ENCODE peak calls at places on chromosomes 3 and 15, in nine cellular contexts. F, E, P, X, Y, O, B, D and G are unnamed samples.

GRCh38 chr3:161644871-161645636 is 148.4 kb downstream of the OTOL1 start:
- DNase-seq in D (no peak), B (no peak), E (no peak), P (no peak), F (no peak), Y (no peak), X (no peak), O (no peak), G (no peak)

GRCh38 chr15:101065570-101066221 is 146.5 kb downstream of the LRRK1 start:
- DNase-seq in B (no peak), F (no peak), D (no peak), X (no peak), O (no peak), P (no peak), Y (no peak), E (no peak), G (no peak)

GRCh38 chr3:152061296-152061695 is 187.9 kb downstream of the SUCNR1 start:
- DNase-seq in D (no peak), P (no peak), E (no peak), Y (no peak), O (no peak), B (no peak), F (no peak), X (no peak), G (no peak)

GRCh38 chr15:69921626-69922624 is 175.8 kb downstream of the TLE3 start:
- DNase-seq in X (no peak), F (no peak), Y (no peak), B (no peak), D (no peak), O (no peak), P (no peak), E (no peak), G (peak)

GRCh38 chr3:160754371-160754854 is 1.6 kb upstream of the PPM1L start:
- DNase-seq in D (peak), P (peak), E (peak), Y (peak), O (peak), F (peak), B (peak), X (peak), G (no peak)

GRCh38 chr15:99928429-99928981 is 195.3 kb upstream of the LYSMD4 start:
- DNase-seq in P (peak), D (peak), F (peak), B (peak), X (peak), Y (peak), E (peak), O (peak), G (peak)

GRCh38 chr3:184523825-184524615 is 37.6 kb upstream of the EPHB3 start:
- DNase-seq in D (no peak), E (peak), O (peak), B (peak), P (no peak), Y (peak), F (no peak), X (no peak), G (no peak)

GRCh38 chr3:171446301-171446700 is 13.9 kb downstream of the TNIK start:
- DNase-seq in E (no peak), Y (no peak), X (no peak), F (no peak), D (no peak), P (no peak), O (no peak), B (no peak), G (no peak)

GRCh38 chr15:28019594-28020320 is 79.4 kb downstream of the OCA2 start:
- DNase-seq in B (no peak), E (no peak), O (no peak), F (no peak), D (peak), Y (no peak), P (no peak), X (no peak), G (no peak)

GRCh38 chr3:88203537-88204143 is 53.9 kb downstream of the C3orf38 start:
- DNase-seq in B (peak), X (peak), P (peak), E (peak), F (no peak), O (peak), Y (peak), D (peak), G (peak)

GRCh38 chr3:3708769-3709115 is 90.5 kb upstream of the LRRN1 start:
- DNase-seq in F (no peak), E (no peak), B (no peak), X (no peak), Y (no peak), P (no peak), O (no peak), D (no peak), G (no peak)

GRCh38 chr3:136994772-136995516 is 37.2 kb downstream of the IL20RB start:
- DNase-seq in B (peak), E (peak), D (peak), O (peak), Y (peak), P (peak), F (no peak), X (peak), G (no peak)

GRCh38 chr3:25558796-25559195 is 105.9 kb downstream of the TOP2B start:
- DNase-seq in D (no peak), O (peak), X (no peak), F (no peak), Y (no peak), E (no peak), B (no peak), P (no peak), G (no peak)

GRCh38 chr3:38585791-38586420 is 63.6 kb downstream of the SCN5A start:
- DNase-seq in F (peak), O (no peak), P (peak), B (no peak), X (peak), D (no peak), E (no peak), Y (no peak), G (no peak)

DNA sequence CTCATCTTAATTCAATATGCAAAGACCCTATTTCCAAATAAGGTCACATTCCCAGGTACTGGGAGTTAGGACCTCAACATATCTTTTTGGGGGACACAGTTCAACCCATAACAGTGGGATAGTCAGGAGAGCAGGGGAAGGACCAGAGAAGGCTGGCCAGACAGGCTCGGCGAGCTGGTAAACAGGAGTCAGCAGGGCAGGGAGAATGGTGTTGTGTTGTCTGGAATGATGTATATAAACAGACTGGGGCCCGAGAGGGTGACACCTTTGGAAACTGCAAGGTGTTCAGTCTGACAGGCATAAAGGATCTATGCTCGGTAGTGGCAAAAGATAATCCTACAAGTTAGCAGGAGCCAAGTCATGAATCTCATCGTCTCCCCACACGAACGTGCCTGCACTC is 10.1 kb upstream of the PPP1R2 start:
- DNase-seq in P (no peak), B (no peak), X (no peak), Y (no peak), F (no peak), D (no peak), E (no peak), O (no peak), G (no peak)
- TF ChIP-seq CTCF in P (no peak), B (no peak), X (no peak), Y (no peak), F (no peak), D (no peak), E (no peak), O (no peak), G (no peak)

DNA sequence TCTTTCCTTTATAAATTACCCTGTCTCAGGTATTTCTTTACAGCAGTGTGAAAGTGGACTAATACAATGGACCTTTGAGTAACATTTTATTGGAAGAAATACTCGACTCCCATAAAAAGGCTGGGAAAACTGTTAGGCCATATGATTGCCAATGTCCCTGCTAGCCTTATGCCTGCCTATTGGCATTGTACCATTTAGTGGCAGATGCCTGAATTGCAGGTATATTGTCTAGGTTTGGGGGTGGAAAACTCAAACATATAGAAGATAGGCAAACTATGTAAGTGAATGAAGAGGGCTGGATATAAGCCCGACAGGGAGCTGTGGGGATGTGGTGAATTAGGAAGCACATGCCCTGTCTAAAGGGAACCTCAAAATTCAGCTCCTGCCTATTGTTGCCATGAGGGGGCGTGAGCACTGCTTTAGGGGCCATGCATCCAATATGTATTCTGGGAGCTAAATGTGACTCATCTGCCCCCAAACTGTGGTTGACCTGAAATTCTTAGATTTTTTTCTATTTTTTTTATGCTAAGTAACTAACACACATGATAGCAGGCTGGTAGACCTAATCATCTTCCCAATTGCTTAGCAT is 65.2 kb upstream of the TRA2B start:
- DNase-seq in D (peak), X (no peak), Y (peak), E (no peak), F (no peak), P (no peak), O (peak), B (peak), G (no peak)
- TF ChIP-seq CTCF in D (peak), X (no peak), Y (peak), E (peak), F (no peak), P (peak), O (peak), B (peak), G (peak)

GRCh38 chr3:129119365-129120100 is 2.1 kb downstream of the RAB43 start:
- DNase-seq in X (peak), O (no peak), Y (peak), B (peak), E (no peak), F (no peak), D (no peak), P (no peak), G (no peak)

GRCh38 chr3:129121792-129122696 is at the start of gene RAB43:
- DNase-seq in X (peak), B (peak), O (peak), E (peak), D (peak), P (peak), F (peak), Y (peak), G (peak)

GRCh38 chr3:129121016-129121791 is 400 bp downstream of the RAB43 start:
- DNase-seq in X (peak), F (no peak), D (peak), O (peak), B (peak), P (no peak), Y (peak), E (no peak), G (no peak)

GRCh38 chr3:129118745-129119144 is 2.9 kb downstream of the RAB43 start:
- DNase-seq in Y (no peak), X (no peak), E (no peak), F (no peak), B (peak), O (no peak), P (no peak), D (no peak), G (no peak)

GRCh38 chr3:129120254-129121004 is 1.2 kb downstream of the RAB43 start:
- DNase-seq in E (peak), Y (peak), X (peak), F (peak), O (peak), B (peak), D (peak), P (peak), G (peak)
- TF ChIP-seq CTCF in E (peak), Y (peak), X (no peak), F (no peak), O (peak), B (no peak), D (peak), P (peak), G (no peak)

DNA sequence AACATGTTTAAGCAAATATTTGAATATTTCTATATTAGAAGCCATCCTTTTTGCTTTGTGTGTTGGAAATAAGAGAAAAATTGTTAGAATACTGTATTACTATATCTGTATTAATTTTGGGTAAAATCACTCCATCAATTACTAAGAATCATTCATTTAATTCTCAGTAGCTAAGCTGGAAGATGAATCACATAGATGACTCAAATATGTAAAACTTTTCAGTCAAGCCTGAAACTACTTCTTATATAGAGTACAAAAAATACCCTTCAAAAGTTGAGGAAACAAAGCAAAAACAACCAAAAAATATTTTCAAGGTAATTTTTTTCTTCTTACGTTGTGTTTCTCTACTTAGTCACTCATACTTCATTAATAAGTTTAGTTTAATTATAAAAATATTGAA is 205.7 kb upstream of the ROBO1 start:
- DNase-seq in P (no peak), E (no peak), X (no peak), D (no peak), Y (peak), F (no peak), O (peak), B (no peak), G (no peak)
- TF ChIP-seq CTCF in P (no peak), E (no peak), X (no peak), D (no peak), Y (no peak), F (no peak), O (no peak), B (no peak), G (no peak)